ENCODE peak calls at places on chromosome 9, in six cellular contexts. U is SK-N-SH, B is HepG2, S is GM12878, O is H1, N is K562. I is an unnamed sample.
A peak's percentile ranks its signal among the peaks of the same experiment; 100 is the strongest.

GRCh38 chr9:130288393-130288792 is 22.8 kb downstream of the HMCN2 start:
- DNase-seq in N (no peak), B (no peak), S (no peak), U (no peak), O (no peak), I (no peak)

GRCh38 chr9:21155501-21155900 is 11.0 kb downstream of the IFNA21 start:
- DNase-seq in S (no peak), B (no peak), N (no peak), O (no peak), U (no peak), I (no peak)

GRCh38 chr9:4141201-4141750 is 158.6 kb downstream of the GLIS3 start:
- DNase-seq in S (no peak), U (no peak), B (no peak), O (no peak), N (no peak), I (no peak)

GRCh38 chr9:126108240-126108639 is 218.4 kb upstream of the MVB12B start:
- DNase-seq in N (no peak), B (no peak), O (peak; percentile 59), S (no peak), U (no peak), I (no peak)

GRCh38 chr9:69873401-69873950 is 52.9 kb downstream of the CFAP95 start:
- DNase-seq in U (no peak), N (no peak), O (no peak), S (no peak), B (no peak), I (no peak)

GRCh38 chr9:94700445-94700844 is 26.1 kb upstream of the AOPEP start:
- DNase-seq in O (no peak), S (no peak), B (no peak), N (no peak), U (no peak), I (no peak)

GRCh38 chr9:15104826-15105420 is 194.7 kb upstream of the FREM1 start:
- DNase-seq in S (no peak), B (peak; percentile 47), O (peak; percentile 53), U (peak; percentile 37), N (peak; percentile 25), I (peak; percentile 10)

GRCh38 chr9:87883990-87884389 is 1.3 kb downstream of the SPATA31E1 start:
- DNase-seq in S (no peak), N (peak; percentile 62), U (peak; percentile 46), B (no peak), O (peak; percentile 81), I (no peak)

GRCh38 chr9:89639961-89640360 is 35.1 kb downstream of the GADD45G start:
- DNase-seq in U (no peak), B (no peak), N (no peak), O (no peak), S (no peak), I (no peak)

GRCh38 chr9:36847781-36848673 is 186.0 kb downstream of the PAX5 start:
- DNase-seq in S (no peak), U (no peak), O (no peak), B (no peak), N (no peak), I (no peak)

GRCh38 chr9:134226221-134226930 is 62.0 kb upstream of the RNU6ATAC start:
- DNase-seq in O (no peak), B (peak; percentile 83), U (no peak), S (no peak), N (no peak), I (peak; percentile 91)

GRCh38 chr9:69970001-69970531 is 73.6 kb upstream of the MAMDC2 start:
- DNase-seq in B (no peak), S (no peak), N (no peak), O (no peak), U (no peak), I (no peak)

GRCh38 chr9:111178361-111179043 is 140.2 kb upstream of the LPAR1 start:
- DNase-seq in S (no peak), O (no peak), N (no peak), U (no peak), B (no peak), I (no peak)

GRCh38 chr9:108618906-108619550 is 236.8 kb downstream of the ACTL7B start:
- DNase-seq in B (no peak), U (no peak), O (no peak), N (no peak), S (no peak), I (no peak)

GRCh38 chr9:112601646-112602045 is 115.0 kb downstream of the KIAA1958 start:
- DNase-seq in O (no peak), S (no peak), B (no peak), U (no peak), N (no peak), I (no peak)

GRCh38 chr9:35906923-35907699 is 1.1 kb downstream of the HRCT1 start:
- DNase-seq in O (no peak), S (no peak), U (no peak), B (no peak), N (no peak), I (no peak)

GRCh38 chr9:104899759-104900247 is 28.2 kb downstream of the ABCA1 start:
- DNase-seq in O (no peak), S (no peak), U (no peak), N (no peak), B (peak; percentile 94), I (no peak)
- TF ChIP-seq GABPA in O (no peak), S (no peak), U (no peak), N (no peak), B (no peak), I (no peak)

DNA sequence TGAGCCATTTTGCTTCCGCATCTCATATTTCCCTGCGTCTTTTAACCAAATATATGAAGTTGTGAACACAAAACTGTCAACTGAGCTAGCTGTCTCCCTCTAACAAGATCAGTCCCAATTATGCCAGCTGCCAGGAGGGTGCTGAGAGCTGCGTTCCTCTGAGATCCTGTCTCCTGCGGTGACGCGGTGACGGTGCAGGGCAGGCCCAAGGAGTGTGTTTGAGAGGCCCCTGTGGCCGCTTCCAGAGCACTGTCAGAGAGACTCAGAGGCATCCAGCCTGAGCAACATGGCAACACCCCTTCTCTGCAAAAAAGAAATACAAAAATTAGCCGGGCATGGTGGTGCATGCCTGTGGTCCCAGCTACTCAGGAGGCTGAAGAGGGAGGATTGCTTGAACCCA is 126.3 kb upstream of the FOXD4L5 start:
- DNase-seq in U (no peak), O (no peak), S (no peak), B (no peak), N (no peak), I (no peak)
- H3K27me3 ChIP-seq in U (peaks cover 27% of the 10 kb centered on the region), O (no peaks in the 10 kb centered on the region), S (no peaks in the 10 kb centered on the region), B (no peaks in the 10 kb centered on the region), N (no peaks in the 10 kb centered on the region), I (no peaks in the 10 kb centered on the region)

GRCh38 chr9:114898741-114899140 is 31.6 kb downstream of the TNFSF8 start:
- DNase-seq in O (no peak), N (no peak), S (no peak), U (no peak), B (no peak), I (peak; percentile 89)

GRCh38 chr9:114896344-114896743 is 34.0 kb downstream of the TNFSF8 start:
- DNase-seq in B (no peak), O (no peak), U (no peak), N (no peak), S (no peak), I (no peak)

GRCh38 chr9:114902773-114903589 is 27.4 kb downstream of the TNFSF8 start:
- DNase-seq in O (no peak), N (no peak), U (no peak), B (no peak), S (no peak), I (no peak)

GRCh38 chr9:114900937-114901802 is 29.2 kb downstream of the TNFSF8 start:
- DNase-seq in S (no peak), N (no peak), B (no peak), O (no peak), U (no peak), I (no peak)

DNA sequence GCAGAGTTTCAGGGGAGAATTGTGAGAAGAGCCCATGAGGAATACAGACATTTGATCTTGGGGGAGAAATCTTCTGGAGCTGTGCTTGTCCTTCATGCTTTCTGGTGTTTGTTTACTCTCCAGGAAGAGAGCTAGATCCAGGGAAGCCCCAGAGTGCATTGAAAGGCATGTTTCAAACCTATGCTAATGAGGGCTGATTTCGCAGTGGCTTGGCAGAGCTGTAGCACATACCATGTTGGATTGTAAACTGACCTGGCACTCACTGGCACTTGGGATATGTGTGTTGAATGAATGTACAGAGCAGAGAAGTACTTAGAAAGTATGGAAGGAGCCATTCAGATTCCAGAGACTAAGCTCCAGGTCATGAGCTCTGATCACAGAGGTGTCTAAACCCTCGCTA is 30.9 kb downstream of the TNFSF8 start:
- DNase-seq in O (no peak), S (no peak), N (no peak), U (no peak), B (no peak), I (no peak)
- TF ChIP-seq GABPA in O (no peak), S (no peak), N (no peak), U (no peak), B (no peak), I (no peak)

GRCh38 chr9:132242621-132243155 is 80.8 kb downstream of the NTNG2 start:
- DNase-seq in N (no peak), B (no peak), S (no peak), O (peak; percentile 63), U (no peak), I (no peak)

GRCh38 chr9:132241483-132241839 is 79.6 kb downstream of the NTNG2 start:
- DNase-seq in N (no peak), O (no peak), B (no peak), U (no peak), S (no peak), I (no peak)

GRCh38 chr9:132243156-132244074 is 81.6 kb downstream of the NTNG2 start:
- DNase-seq in O (no peak), N (no peak), B (peak; percentile 10), U (no peak), S (no peak), I (no peak)

GRCh38 chr9:132240860-132241482 is 79.1 kb downstream of the NTNG2 start:
- DNase-seq in S (peak; percentile 66), O (peak; percentile 99), N (peak; percentile 100), U (peak; percentile 99), B (peak; percentile 77), I (peak; percentile 96)

DNA sequence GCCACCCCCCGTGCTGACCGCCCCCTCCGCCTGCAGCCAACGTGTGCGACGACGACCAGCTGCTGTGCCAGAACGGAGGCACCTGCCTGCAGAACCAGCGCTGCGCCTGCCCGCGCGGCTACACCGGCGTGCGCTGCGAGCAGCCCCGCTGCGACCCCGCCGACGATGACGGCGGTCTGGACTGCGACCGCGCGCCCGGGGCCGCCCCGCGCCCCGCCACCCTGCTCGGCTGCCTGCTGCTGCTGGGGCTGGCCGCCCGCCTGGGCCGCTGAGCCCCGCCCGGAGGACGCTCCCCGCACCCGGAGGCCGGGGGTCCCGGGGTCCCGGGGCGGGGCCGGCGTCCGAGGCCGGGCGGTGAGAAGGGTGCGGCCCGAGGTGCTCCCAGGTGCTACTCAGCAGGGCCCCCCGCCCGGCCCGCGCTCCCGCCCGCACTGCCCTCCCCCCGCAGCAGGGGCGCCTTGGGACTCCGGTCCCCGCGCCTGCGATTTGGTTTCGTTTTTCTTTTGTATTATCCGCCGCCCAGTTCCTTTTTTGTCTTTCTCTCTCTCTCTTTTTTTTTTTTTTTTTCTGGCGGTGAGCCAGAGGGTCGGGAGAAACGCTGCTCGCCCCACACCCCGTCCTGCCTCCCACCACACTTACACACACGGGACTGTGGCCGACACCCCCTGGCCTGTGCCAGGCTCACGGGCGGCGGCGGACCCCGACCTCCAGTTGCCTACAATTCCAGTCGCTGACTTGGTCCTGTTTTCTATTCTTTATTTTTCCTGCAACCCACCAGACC is 80.2 kb downstream of the NTNG2 start:
- DNase-seq in S (no peak), O (no peak), B (no peak), N (peak; percentile 41), U (peak; percentile 67), I (peak; percentile 62)
- H3K27me3 ChIP-seq in S (no peaks in the 10 kb centered on the region), O (peaks cover 11% of the 10 kb centered on the region), B (peaks cover 69% of the 10 kb centered on the region), N (peaks cover 26% of the 10 kb centered on the region), U (no peaks in the 10 kb centered on the region), I (no peaks in the 10 kb centered on the region)